ENCODE peak calls at places on chromosomes 4 and X, in four cellular contexts. One of them, this sample, is unnamed.

GRCh38 chr4:154049457-154050181 is 260.7 kb upstream of the SFRP2 start:
- DNase-seq in stomach: no peak
- DNase-seq in heart left ventricle: no peak
- DNase-seq in suprapubic skin: no peak
- DNase-seq in this sample: peak; percentile 10

GRCh38 chrX:140507982-140508305 is 3.1 kb upstream of the SOX3 start:
- DNase-seq in heart left ventricle: no peak
- DNase-seq in stomach: no peak
- DNase-seq in suprapubic skin: no peak
- DNase-seq in this sample: no peak

GRCh38 chrX:103254171-103254824 is 657 bp downstream of the TCEAL8 start:
- DNase-seq in heart left ventricle: peak; percentile 69
- DNase-seq in suprapubic skin: no peak
- DNase-seq in stomach: peak; percentile 42
- DNase-seq in this sample: peak; percentile 40

GRCh38 chr4:24910504-24910903 is 2.3 kb downstream of the CCDC149 start:
- DNase-seq in heart left ventricle: no peak
- DNase-seq in suprapubic skin: no peak
- DNase-seq in stomach: no peak
- DNase-seq in this sample: no peak

GRCh38 chr4:7854697-7855370 is 84.8 kb downstream of the AFAP1 start:
- DNase-seq in suprapubic skin: no peak
- DNase-seq in heart left ventricle: no peak
- DNase-seq in stomach: no peak
- DNase-seq in this sample: no peak

GRCh38 chr4:76803522-76803921 is 94.4 kb downstream of the SOWAHB start:
- DNase-seq in heart left ventricle: no peak
- DNase-seq in suprapubic skin: no peak
- DNase-seq in stomach: no peak
- DNase-seq in this sample: no peak

GRCh38 chrX:36856849-36857248 is 151.3 kb upstream of the FAM47C start:
- DNase-seq in suprapubic skin: no peak
- DNase-seq in stomach: no peak
- DNase-seq in heart left ventricle: no peak
- DNase-seq in this sample: no peak

GRCh38 chr4:14379148-14379547 is 623.1 kb upstream of the CPEB2 start:
- DNase-seq in heart left ventricle: no peak
- DNase-seq in suprapubic skin: no peak
- DNase-seq in stomach: no peak
- DNase-seq in this sample: no peak

GRCh38 chr4:17786567-17786966 is 5.1 kb upstream of the FAM184B start:
- DNase-seq in stomach: no peak
- DNase-seq in heart left ventricle: no peak
- DNase-seq in suprapubic skin: no peak
- DNase-seq in this sample: no peak

GRCh38 chrX:51098046-51098445 is 187.5 kb downstream of the BMP15 start:
- DNase-seq in suprapubic skin: no peak
- DNase-seq in stomach: no peak
- DNase-seq in heart left ventricle: no peak
- DNase-seq in this sample: no peak

GRCh38 chr4:16129336-16129735 is 45.5 kb upstream of the PROM1 start:
- DNase-seq in suprapubic skin: no peak
- DNase-seq in heart left ventricle: no peak
- DNase-seq in stomach: peak; percentile 35
- DNase-seq in this sample: no peak

GRCh38 chr4:147984065-147984777 is 252.3 kb downstream of the ARHGAP10 start:
- DNase-seq in heart left ventricle: no peak
- DNase-seq in suprapubic skin: no peak
- DNase-seq in stomach: no peak
- DNase-seq in this sample: peak; percentile 17

GRCh38 chr4:14743172-14743571 is 259.1 kb upstream of the CPEB2 start:
- DNase-seq in suprapubic skin: no peak
- DNase-seq in stomach: no peak
- DNase-seq in heart left ventricle: no peak
- DNase-seq in this sample: no peak

GRCh38 chr4:183863155-183863825 is 41.8 kb upstream of the STOX2 start:
- DNase-seq in stomach: no peak
- DNase-seq in heart left ventricle: no peak
- DNase-seq in suprapubic skin: no peak
- DNase-seq in this sample: no peak

GRCh38 chr4:176849076-176849475 is 56.4 kb upstream of the VEGFC start:
- DNase-seq in heart left ventricle: no peak
- DNase-seq in stomach: no peak
- DNase-seq in suprapubic skin: no peak
- DNase-seq in this sample: no peak

GRCh38 chrX:79259073-79259689 is 108.0 kb downstream of the ITM2A start:
- DNase-seq in suprapubic skin: no peak
- DNase-seq in stomach: no peak
- DNase-seq in heart left ventricle: no peak
- DNase-seq in this sample: no peak

DNA sequence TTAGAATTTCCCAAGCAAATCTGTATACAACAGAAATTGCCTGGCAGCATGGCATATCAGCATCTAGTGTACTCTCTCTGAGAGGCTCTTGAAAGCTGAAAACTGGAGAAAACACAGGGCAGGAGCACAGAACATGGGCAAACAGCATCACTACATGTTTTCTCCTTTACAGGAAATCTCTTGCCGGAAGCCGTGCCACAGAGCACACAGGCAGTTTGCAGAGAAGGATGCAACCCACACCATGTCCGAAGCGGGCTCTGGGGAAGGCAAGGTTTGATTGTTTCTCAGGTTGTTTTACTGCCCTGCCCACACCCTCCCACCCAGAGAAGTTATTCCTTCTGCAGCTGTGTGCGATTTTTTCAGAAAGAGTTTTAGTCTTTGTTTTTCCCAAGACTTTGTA is 41.1 kb upstream of the FAM9C start:
- DNase-seq in stomach: no peak
- DNase-seq in suprapubic skin: no peak
- DNase-seq in heart left ventricle: no peak
- DNase-seq in this sample: no peak
- H3K27ac ChIP-seq in stomach: no peak overlapping the region
- H3K27ac ChIP-seq in suprapubic skin: no peak overlapping the region
- H3K27ac ChIP-seq in heart left ventricle: no peak overlapping the region
- H3K27ac ChIP-seq in this sample: no peak overlapping the region

GRCh38 chrX:116198810-116199209 is 28.3 kb downstream of the AGTR2 start:
- DNase-seq in suprapubic skin: no peak
- DNase-seq in heart left ventricle: no peak
- DNase-seq in stomach: no peak
- DNase-seq in this sample: no peak
- TF ChIP-seq CTCF in suprapubic skin: no peak
- TF ChIP-seq CTCF in heart left ventricle: no peak
- TF ChIP-seq CTCF in stomach: no peak
- TF ChIP-seq CTCF in this sample: no peak

GRCh38 chr4:88445252-88445651 is 11.7 kb upstream of the HERC5 start:
- DNase-seq in suprapubic skin: no peak
- DNase-seq in heart left ventricle: no peak
- DNase-seq in stomach: no peak
- DNase-seq in this sample: no peak
- TF ChIP-seq POLR2A in suprapubic skin: no peak
- TF ChIP-seq POLR2A in heart left ventricle: no peak
- TF ChIP-seq POLR2A in stomach: no peak
- TF ChIP-seq POLR2A in this sample: no peak

GRCh38 chrX:11481035-11481434 is 184.7 kb downstream of the ARHGAP6 start:
- DNase-seq in heart left ventricle: no peak
- DNase-seq in stomach: no peak
- DNase-seq in suprapubic skin: no peak
- DNase-seq in this sample: no peak
- H3K27ac ChIP-seq in heart left ventricle: peak overlapping the region; percentile 19
- H3K27ac ChIP-seq in stomach: no peak overlapping the region
- H3K27ac ChIP-seq in suprapubic skin: no peak overlapping the region
- H3K27ac ChIP-seq in this sample: no peak overlapping the region

DNA sequence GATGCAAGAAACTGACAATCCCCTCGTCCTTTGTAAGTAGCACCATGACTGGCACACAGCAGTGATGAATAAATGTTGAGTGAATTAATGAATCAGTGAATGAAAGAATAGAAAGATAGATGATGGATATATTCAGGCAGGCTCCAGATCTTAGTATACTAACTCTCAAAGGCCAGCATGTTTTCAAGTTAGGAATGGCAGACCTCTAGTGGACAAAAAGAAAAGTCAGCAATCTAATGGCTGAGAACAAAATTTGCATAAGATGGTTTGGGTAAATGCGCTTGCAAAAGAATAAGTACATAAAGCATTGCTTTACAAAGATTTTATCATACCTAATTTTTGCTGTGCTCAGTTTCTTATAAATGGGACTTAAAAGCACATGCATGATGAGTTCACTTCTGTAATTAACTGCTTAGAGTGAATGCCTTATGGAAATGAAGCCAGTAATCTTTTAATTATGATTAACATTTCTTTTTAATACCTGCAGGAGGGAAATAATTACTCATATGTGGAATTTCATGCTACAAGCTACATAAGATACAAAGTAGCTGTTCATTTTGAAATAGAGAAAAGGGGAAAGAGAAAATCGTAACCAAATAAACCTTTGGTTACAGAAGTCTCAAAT is 126.9 kb upstream of the GPRIN3 start:
- DNase-seq in stomach: no peak
- DNase-seq in heart left ventricle: no peak
- DNase-seq in suprapubic skin: no peak
- DNase-seq in this sample: no peak
- TF ChIP-seq CTCF in stomach: peak; percentile 51
- TF ChIP-seq CTCF in heart left ventricle: peak; percentile 65
- TF ChIP-seq CTCF in suprapubic skin: peak; percentile 34
- TF ChIP-seq CTCF in this sample: peak; percentile 77